ENCODE peak calls at places on chromosomes 1 and 21, in nine cellular contexts. R is COLO829; D is HepG2; F is activated T-cell treated with anti-CD3 and anti-CD28 coated beads for 1 hour; U is memory B cell; O is T-helper 1 cell; L is stimulated activated CD4-positive, alpha-beta T cell treated with anti-CD3 and anti-CD28 coated beads, Interleukin-4, amount 100 ng/mL, for 4 hours; C is mammary epithelial cell; Y is NCI-H2029 treated with DMSO at 0.1 percent for 48 hours. N is an unnamed sample.

GRCh38 chr1:197774691-197775281 is 494 bp downstream of the DENND1B start:
- DNase-seq in R (no peak), D (peak; percentile 3), F (peak; percentile 25), U (peak; percentile 46), O (peak; percentile 23), L (peak; percentile 40), C (peak; percentile 36), Y (no peak), N (peak; percentile 56)

GRCh38 chr1:79852004-79852403 is 845.5 kb upstream of the ADGRL4 start:
- DNase-seq in R (no peak), D (no peak), F (no peak), U (no peak), O (no peak), L (no peak), C (no peak), Y (no peak), N (no peak)

GRCh38 chr1:12165342-12165741 is 1.4 kb upstream of the TNFRSF1B start:
- DNase-seq in R (no peak), D (no peak), F (no peak), U (no peak), O (no peak), L (no peak), C (peak; percentile 48), Y (no peak), N (no peak)

GRCh38 chr1:105632342-105633196 is 1423.9 kb upstream of the PRMT6 start:
- DNase-seq in R (no peak), D (peak; percentile 96), F (no peak), U (no peak), O (no peak), L (no peak), C (no peak), Y (no peak), N (no peak)

GRCh38 chr1:97013904-97014303 is 292.3 kb downstream of the PTBP2 start:
- DNase-seq in R (no peak), D (no peak), F (no peak), U (no peak), O (no peak), L (no peak), C (peak; percentile 4), Y (no peak), N (no peak)

GRCh38 chr1:201409440-201409839 is 10.3 kb upstream of the LAD1 start:
- DNase-seq in R (no peak), D (no peak), F (no peak), U (no peak), O (no peak), L (no peak), C (no peak), Y (no peak), N (no peak)

GRCh38 chr1:24861821-24862727 is 68.0 kb downstream of the RUNX3 start:
- DNase-seq in R (no peak), D (no peak), F (no peak), U (no peak), O (no peak), L (no peak), C (no peak), Y (no peak), N (no peak)

GRCh38 chr1:22507582-22507981 is 55.7 kb upstream of the EPHA8 start:
- DNase-seq in R (no peak), D (no peak), F (no peak), U (no peak), O (no peak), L (no peak), C (no peak), Y (peak; percentile 21), N (no peak)

GRCh38 chr1:22888320-22889075 is 84.2 kb downstream of the LACTBL1 start:
- DNase-seq in R (no peak), D (no peak), F (no peak), U (no peak), O (no peak), L (no peak), C (no peak), Y (no peak), N (no peak)

GRCh38 chr1:63886348-63886747 is 112.5 kb downstream of the ROR1 start:
- DNase-seq in R (no peak), D (no peak), F (no peak), U (no peak), O (no peak), L (no peak), C (no peak), Y (no peak), N (no peak)

GRCh38 chr21:43731476-43731875 is 12.5 kb downstream of the PDXK start:
- DNase-seq in R (no peak), D (peak; percentile 88), F (no peak), U (no peak), O (no peak), L (no peak), C (no peak), Y (no peak), N (no peak)

GRCh38 chr1:207825719-207826556 is 74.1 kb downstream of the CD46 start:
- DNase-seq in R (no peak), D (peak; percentile 10), F (peak; percentile 52), U (peak; percentile 87), O (peak; percentile 74), L (peak; percentile 71), C (no peak), Y (no peak), N (peak; percentile 91)

GRCh38 chr1:15799928-15800835 is 7.3 kb downstream of the UQCRHL start:
- DNase-seq in R (peak; percentile 75), D (peak; percentile 98), F (no peak), U (no peak), O (no peak), L (no peak), C (peak; percentile 92), Y (no peak), N (no peak)

N was measured in stimulated activated naive B cell treated with anti-CD40 and anti-IgM and Interleukin-4, amounts not matched to agents 10 μg/mL and 1 μg/mL and 100 μg/mL, for 72 hours.